ENCODE peak calls at places on chromosomes 13 and 19, in nine cellular contexts. T, D, P, B, M, A, S, J and C are unnamed samples.

GRCh38 chr13:50393641-50394040 is 378.4 kb downstream of the KCNRG start:
- DNase-seq in T (no peak), D (no peak), P (no peak), B (no peak), M (no peak), A (no peak), S (no peak), J (no peak), C (no peak)

GRCh38 chr19:4012092-4012974 is 4.8 kb downstream of the PIAS4 start:
- DNase-seq in T (no peak), D (no peak), P (no peak), B (no peak), M (no peak), A (no peak), S (no peak), J (no peak), C (no peak)

GRCh38 chr13:101552797-101553196 is 100.3 kb downstream of the ITGBL1 start:
- DNase-seq in T (no peak), D (no peak), P (no peak), B (no peak), M (no peak), A (no peak), S (no peak), J (no peak), C (no peak)

GRCh38 chr13:47044842-47045241 is 148.0 kb upstream of the HTR2A start:
- DNase-seq in T (no peak), D (no peak), P (no peak), B (no peak), M (no peak), A (no peak), S (no peak), J (no peak), C (no peak)

GRCh38 chr19:12331211-12331941 is 2.1 kb downstream of the ZNF563 start:
- DNase-seq in T (no peak), D (peak), P (no peak), B (peak), M (no peak), A (peak), S (no peak), J (peak), C (no peak)

GRCh38 chr13:76854894-76855293 is 31.3 kb downstream of the KCTD12 start:
- DNase-seq in T (no peak), D (no peak), P (no peak), B (no peak), M (no peak), A (no peak), S (no peak), J (no peak), C (no peak)

GRCh38 chr13:26604784-26605183 is 47.3 kb downstream of the WASF3 start:
- DNase-seq in T (no peak), D (no peak), P (no peak), B (no peak), M (peak), A (no peak), S (no peak), J (no peak), C (no peak)

GRCh38 chr19:54607782-54608150 is 14.3 kb downstream of the LILRA1 start:
- DNase-seq in T (no peak), D (no peak), P (no peak), B (no peak), M (no peak), A (no peak), S (no peak), J (no peak), C (no peak)

GRCh38 chr13:109151255-109151654 is 521.8 kb downstream of the MYO16 start:
- DNase-seq in T (no peak), D (no peak), P (no peak), B (no peak), M (no peak), A (no peak), S (no peak), J (no peak), C (no peak)

GRCh38 chr13:73656863-73657262 is 477.3 kb downstream of the KLF12 start:
- DNase-seq in T (no peak), D (no peak), P (no peak), B (no peak), M (no peak), A (no peak), S (no peak), J (no peak), C (no peak)

GRCh38 chr19:53868091-53868891 is 608 bp downstream of the MYADM start:
- DNase-seq in T (no peak), D (peak), P (no peak), B (no peak), M (peak), A (no peak), S (no peak), J (peak), C (peak)

GRCh38 chr13:79799466-79799865 is 318.5 kb downstream of the NDFIP2 start:
- DNase-seq in T (no peak), D (no peak), P (no peak), B (no peak), M (no peak), A (no peak), S (no peak), J (no peak), C (no peak)

GRCh38 chr19:15025237-15025636 is 24.0 kb upstream of the CASP14 start:
- DNase-seq in T (no peak), D (no peak), P (no peak), B (no peak), M (no peak), A (peak), S (no peak), J (no peak), C (no peak)

GRCh38 chr13:23087884-23088283 is 92.9 kb upstream of the SGCG start:
- DNase-seq in T (peak), D (no peak), P (no peak), B (no peak), M (no peak), A (peak), S (no peak), J (peak), C (no peak)

GRCh38 chr19:41238244-41238643 is 19.2 kb downstream of the AXL start:
- DNase-seq in T (no peak), D (no peak), P (no peak), B (no peak), M (no peak), A (no peak), S (no peak), J (no peak), C (no peak)

GRCh38 chr19:55711719-55712118 is 26.5 kb downstream of the NLRP9 start:
- DNase-seq in T (no peak), D (no peak), P (no peak), B (no peak), M (no peak), A (no peak), S (no peak), J (no peak), C (no peak)

GRCh38 chr13:32737111-32737571 is 150.9 kb downstream of the PDS5B start:
- DNase-seq in T (no peak), D (no peak), P (no peak), B (no peak), M (no peak), A (no peak), S (peak), J (no peak), C (no peak)

GRCh38 chr19:49455729-49456128 is 2.7 kb downstream of the ALDH16A1 start:
- DNase-seq in T (no peak), D (no peak), P (no peak), B (no peak), M (no peak), A (no peak), S (no peak), J (no peak), C (no peak)

GRCh38 chr19:18339703-18340102 is 695 bp upstream of the PGPEP1 start:
- DNase-seq in T (no peak), D (no peak), P (no peak), B (no peak), M (no peak), A (peak), S (no peak), J (no peak), C (no peak)